ENCODE peak calls at places on chromosomes 2 and 18, in nine cellular contexts. H is body of pancreas, S is mammary epithelial cell, N is caudate nucleus, K is pancreas, Y is endothelial cell of umbilical vein, A is uterus, R is heart right ventricle, M is heart left ventricle. Q is an unnamed sample.

GRCh38 chr2:176124358-176125214 is 2.1 kb downstream of the HOXD9 start:
- DNase-seq in S (no peak), M (no peak), H (no peak), K (no peak), N (no peak), R (no peak), A (no peak), Y (no peak), Q (no peak)

GRCh38 chr2:102473020-102473419 is at the start of gene SLC9A4:
- DNase-seq in S (peak; percentile 39), M (no peak), H (peak; percentile 57), A (no peak), R (no peak), Y (peak; percentile 62), N (no peak), K (no peak), Q (peak; percentile 60)

GRCh38 chr18:46452820-46453219 is 204.2 kb downstream of the LOXHD1 start:
- DNase-seq in A (no peak), K (no peak), R (no peak), Y (no peak), H (no peak), M (no peak), S (peak; percentile 68), N (no peak), Q (no peak)

GRCh38 chr18:49177812-49178211 is 227.0 kb upstream of the SMAD7 start:
- DNase-seq in A (no peak), S (peak; percentile 63), K (no peak), R (no peak), H (no peak), M (no peak), Y (no peak), N (no peak), Q (no peak)

GRCh38 chr2:128187032-128187654 is 96.1 kb downstream of the UGGT1 start:
- DNase-seq in R (no peak), M (no peak), H (peak; percentile 49), Y (peak; percentile 85), N (no peak), A (no peak), K (no peak), S (no peak), Q (no peak)

GRCh38 chr18:48875942-48876511 is 74.7 kb downstream of the SMAD7 start:
- DNase-seq in M (peak; percentile 26), Y (no peak), K (no peak), N (no peak), A (no peak), S (no peak), H (no peak), R (no peak), Q (no peak)

GRCh38 chr2:122108186-122108585 is 352.7 kb downstream of the TSN start:
- DNase-seq in S (no peak), H (no peak), K (no peak), Y (no peak), A (no peak), N (no peak), R (no peak), M (no peak), Q (no peak)

GRCh38 chr18:79527656-79528055 is 131.9 kb downstream of the NFATC1 start:
- DNase-seq in K (no peak), M (no peak), H (no peak), R (no peak), N (no peak), S (no peak), A (peak; percentile 8), Y (no peak), Q (no peak)

GRCh38 chr2:47783491-47784330 is 766 bp downstream of the MSH6 start:
- DNase-seq in K (peak; percentile 87), N (peak; percentile 39), H (peak; percentile 59), S (peak; percentile 66), Y (peak; percentile 56), M (peak; percentile 52), A (peak; percentile 73), R (peak; percentile 53), Q (peak; percentile 71)

GRCh38 chr2:106130251-106130998 is 63.7 kb downstream of the UXS1 start:
- DNase-seq in H (no peak), Y (no peak), K (no peak), N (no peak), M (no peak), S (no peak), R (no peak), A (no peak), Q (no peak)

GRCh38 chr18:38497281-38497680 is 931.7 kb upstream of the CELF4 start:
- DNase-seq in H (no peak), M (no peak), S (peak; percentile 46), N (no peak), Y (no peak), A (no peak), K (no peak), R (no peak), Q (no peak)

GRCh38 chr18:74906189-74906588 is 302.8 kb downstream of the PTGR3 start:
- DNase-seq in M (no peak), A (no peak), H (no peak), N (no peak), K (no peak), S (no peak), Y (no peak), R (no peak), Q (no peak)

GRCh38 chr2:193869564-193869963 is 1674.8 kb upstream of the TMEFF2 start:
- DNase-seq in R (no peak), N (no peak), A (no peak), K (no peak), Y (no peak), S (no peak), M (no peak), H (no peak), Q (no peak)

GRCh38 chr18:62710417-62710816 is 4.9 kb upstream of the PHLPP1 start:
- DNase-seq in M (no peak), K (no peak), A (no peak), Y (no peak), R (no peak), S (peak; percentile 22), N (no peak), H (no peak), Q (no peak)

GRCh38 chr2:206198677-206199076 is 39.0 kb downstream of the EEF1B2 start:
- DNase-seq in A (no peak), S (peak; percentile 60), Y (no peak), K (no peak), N (no peak), M (no peak), H (no peak), R (no peak), Q (no peak)

GRCh38 chr2:101854877-101855276 is 136.9 kb upstream of the IL1R2 start:
- DNase-seq in N (no peak), K (no peak), M (peak; percentile 41), S (no peak), A (no peak), R (no peak), Y (no peak), H (no peak), Q (no peak)

DNA sequence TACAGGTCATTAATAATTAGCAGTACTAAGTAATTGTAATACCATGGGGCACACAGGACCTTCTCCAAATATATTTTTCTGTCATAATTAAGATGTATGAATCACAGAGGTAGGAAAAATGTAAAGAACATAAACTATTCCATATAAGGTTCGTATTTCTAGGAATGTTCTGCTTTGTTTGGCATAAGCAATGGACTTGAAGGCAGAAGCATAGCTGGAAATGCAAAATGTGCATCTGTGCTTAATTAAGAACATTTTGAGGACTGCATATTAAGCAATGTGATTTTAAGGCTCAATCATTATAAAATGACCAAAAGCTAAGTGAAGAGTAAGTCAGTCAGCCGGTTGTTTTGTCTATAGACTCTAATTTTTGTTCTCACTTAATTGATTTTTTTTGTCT is 123.2 kb downstream of the RBM43 start:
- DNase-seq in M (no peak), A (no peak), H (no peak), N (no peak), R (no peak), S (no peak), Y (no peak), K (no peak), Q (no peak)
- H3K27ac ChIP-seq in M (no peak overlapping the region), A (no peak overlapping the region), H (no peak overlapping the region), N (no peak overlapping the region), R (no peak overlapping the region), S (no peak overlapping the region), Y (no peak overlapping the region), K (no peak overlapping the region), Q (no peak overlapping the region)

GRCh38 chr2:61461404-61461803 is 9.5 kb downstream of the USP34 start:
- DNase-seq in N (no peak), R (no peak), S (no peak), H (no peak), Y (no peak), M (no peak), K (no peak), A (no peak), Q (no peak)
- H3K27ac ChIP-seq in N (no peak overlapping the region), R (no peak overlapping the region), S (no peak overlapping the region), H (no peak overlapping the region), Y (no peak overlapping the region), M (no peak overlapping the region), K (no peak overlapping the region), A (no peak overlapping the region), Q (no peak overlapping the region)

DNA sequence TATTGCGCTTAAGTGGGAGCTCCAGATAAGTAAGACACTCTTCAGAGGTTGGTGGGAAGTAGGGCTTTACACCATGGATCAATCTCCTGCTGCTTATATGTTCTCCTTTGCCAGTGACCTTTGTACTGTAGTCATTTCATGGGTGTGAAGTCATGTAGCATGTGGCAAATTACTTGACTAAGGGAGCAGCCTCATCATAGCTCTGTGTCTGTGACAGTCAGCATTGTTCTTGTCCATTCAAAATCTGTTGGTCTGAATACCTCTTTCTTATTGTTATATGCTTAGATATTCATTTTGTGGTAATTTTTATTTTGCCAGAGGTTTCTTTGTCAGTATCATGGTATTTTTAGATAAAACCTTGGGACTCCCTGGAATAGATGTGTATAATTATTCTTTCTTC is 18.2 kb downstream of the SLC4A1AP start:
- DNase-seq in H (peak; percentile 31), M (no peak), S (peak; percentile 37), R (no peak), Y (no peak), A (no peak), K (no peak), N (no peak), Q (no peak)
- H3K27ac ChIP-seq in H (no peak overlapping the region), M (no peak overlapping the region), S (peak overlapping the region; percentile 73), R (no peak overlapping the region), Y (peak overlapping the region; percentile 97), A (peak overlapping the region; percentile 19), K (peak overlapping the region; percentile 85), N (no peak overlapping the region), Q (peak overlapping the region; percentile 26)

GRCh38 chr2:232986155-232986554 is 26.9 kb downstream of the NGEF start:
- DNase-seq in A (no peak), R (no peak), H (no peak), K (no peak), M (no peak), Y (no peak), S (no peak), N (no peak), Q (no peak)

GRCh38 chr2:232982926-232983668 is 30.0 kb downstream of the NGEF start:
- DNase-seq in N (no peak), R (no peak), K (no peak), M (no peak), Y (no peak), S (no peak), A (no peak), H (no peak), Q (peak; percentile 11)

GRCh38 chr2:232981767-232982360 is 31.2 kb downstream of the NGEF start:
- DNase-seq in Y (no peak), K (no peak), S (no peak), M (no peak), H (no peak), N (no peak), R (no peak), A (no peak), Q (peak; percentile 3)

GRCh38 chr2:232983669-232983991 is 29.4 kb downstream of the NGEF start:
- DNase-seq in M (no peak), H (no peak), A (no peak), K (no peak), S (no peak), Y (no peak), R (no peak), N (no peak), Q (peak; percentile 2)

GRCh38 chr2:232984451-232985207 is 28.4 kb downstream of the NGEF start:
- DNase-seq in N (no peak), R (no peak), Y (no peak), K (no peak), S (no peak), A (no peak), H (no peak), M (no peak), Q (no peak)
- H3K27ac ChIP-seq in N (no peak overlapping the region), R (no peak overlapping the region), Y (no peak overlapping the region), K (no peak overlapping the region), S (no peak overlapping the region), A (no peak overlapping the region), H (no peak overlapping the region), M (no peak overlapping the region), Q (no peak overlapping the region)

Q was measured in right cardiac atrium.